ENCODE peak calls at places on chromosomes 5 and 9, in ten cellular contexts. J is CD14-positive monocyte; D is LoVo; H is SK-MEL-5; Q is SHP77 treated with DMSO at 0.1 percent for 48 hours; W is stimulated activated CD8-positive, alpha-beta memory T cell treated with anti-CD3 and anti-CD28 coated beads, Interleukin-2, amount 100 ng/mL, for 1 hour; U is B cell; F is heart left ventricle; C is NCI-H2029; E is fibroblast of pulmonary artery. O is an unnamed sample.

GRCh38 chr5:174736777-174737176 is 12.4 kb downstream of the MSX2 start:
- DNase-seq in J (no peak), D (no peak), H (no peak), Q (no peak), W (no peak), U (no peak), F (no peak), C (no peak), E (no peak), O (no peak)

GRCh38 chr5:123151227-123151951 is 62.3 kb downstream of the PRDM6 start:
- DNase-seq in J (no peak), D (no peak), H (no peak), Q (no peak), W (no peak), U (no peak), F (no peak), C (no peak), E (no peak), O (no peak)

GRCh38 chr5:147509041-147509709 is 693 bp downstream of the DPYSL3 start:
- DNase-seq in J (no peak), D (no peak), H (no peak), Q (no peak), W (no peak), U (no peak), F (peak), C (peak), E (no peak), O (no peak)

GRCh38 chr5:67021522-67022316 is 174.9 kb downstream of the CD180 start:
- DNase-seq in J (no peak), D (no peak), H (no peak), Q (no peak), W (no peak), U (no peak), F (no peak), C (no peak), E (peak), O (no peak)

GRCh38 chr5:87302061-87302460 is 34.4 kb downstream of the RASA1 start:
- DNase-seq in J (no peak), D (no peak), H (no peak), Q (no peak), W (no peak), U (no peak), F (no peak), C (no peak), E (peak), O (no peak)

GRCh38 chr9:83340451-83340850 is 197.8 kb downstream of the FRMD3 start:
- DNase-seq in J (no peak), D (no peak), H (no peak), Q (no peak), W (no peak), U (no peak), F (no peak), C (no peak), E (peak), O (no peak)

GRCh38 chr9:104843644-104844226 is 79.8 kb downstream of the NIPSNAP3B start:
- DNase-seq in J (no peak), D (no peak), H (no peak), Q (no peak), W (no peak), U (no peak), F (no peak), C (no peak), E (no peak), O (no peak)

GRCh38 chr9:71752928-71753327 is 15.4 kb downstream of the CEMIP2 start:
- DNase-seq in J (no peak), D (no peak), H (no peak), Q (no peak), W (no peak), U (no peak), F (no peak), C (no peak), E (no peak), O (no peak)

GRCh38 chr5:147803941-147804717 is 21.6 kb upstream of the JAKMIP2 start:
- DNase-seq in J (no peak), D (no peak), H (no peak), Q (no peak), W (no peak), U (no peak), F (no peak), C (no peak), E (no peak), O (no peak)

GRCh38 chr5:159174511-159175168 is 34.7 kb downstream of the RNF145 start:
- DNase-seq in J (no peak), D (no peak), H (no peak), Q (no peak), W (no peak), U (no peak), F (no peak), C (no peak), E (peak), O (no peak)

GRCh38 chr9:134237630-134238265 is 73.4 kb upstream of the RNU6ATAC start:
- DNase-seq in J (no peak), D (no peak), H (no peak), Q (no peak), W (no peak), U (no peak), F (no peak), C (no peak), E (no peak), O (no peak)

GRCh38 chr9:121652037-121652837 is 803 bp downstream of the DAB2IP start:
- DNase-seq in J (no peak), D (peak), H (no peak), Q (no peak), W (no peak), U (no peak), F (peak), C (no peak), E (no peak), O (no peak)

GRCh38 chr5:171672556-171672955 is 113.1 kb upstream of the SMIM23 start:
- DNase-seq in J (no peak), D (no peak), H (no peak), Q (no peak), W (no peak), U (no peak), F (no peak), C (no peak), E (no peak), O (no peak)

GRCh38 chr5:110258460-110258859 is 468.0 kb downstream of the TMEM232 start:
- DNase-seq in J (no peak), D (no peak), H (no peak), Q (no peak), W (no peak), U (no peak), F (no peak), C (no peak), E (no peak), O (no peak)

GRCh38 chr5:141882594-141883183 is 4.5 kb upstream of the PCDH1 start:
- DNase-seq in J (no peak), D (no peak), H (no peak), Q (no peak), W (no peak), U (no peak), F (no peak), C (peak), E (no peak), O (no peak)

GRCh38 chr5:91469517-91470165 is 86.5 kb upstream of the ARRDC3 start:
- DNase-seq in J (peak), D (peak), H (no peak), Q (no peak), W (no peak), U (no peak), F (no peak), C (no peak), E (peak), O (no peak)

GRCh38 chr5:86880344-86880743 is 262.6 kb downstream of the COX7C start:
- DNase-seq in J (no peak), D (no peak), H (no peak), Q (no peak), W (no peak), U (no peak), F (no peak), C (no peak), E (no peak), O (no peak)

GRCh38 chr5:149205625-149206523 is 64.6 kb downstream of the ABLIM3 start:
- DNase-seq in J (no peak), D (no peak), H (no peak), Q (no peak), W (no peak), U (no peak), F (peak), C (no peak), E (peak), O (no peak)

GRCh38 chr5:179530069-179530998 is 20.0 kb upstream of the RUFY1 start:
- DNase-seq in J (peak), D (no peak), H (no peak), Q (no peak), W (peak), U (peak), F (peak), C (no peak), E (peak), O (no peak)

GRCh38 chr9:89606567-89607311 is 1.9 kb downstream of the GADD45G start:
- DNase-seq in J (no peak), D (no peak), H (no peak), Q (no peak), W (no peak), U (no peak), F (peak), C (peak), E (peak), O (no peak)

GRCh38 chr9:84405666-84406065 is 65.1 kb upstream of the SLC28A3 start:
- DNase-seq in J (no peak), D (no peak), H (no peak), Q (no peak), W (no peak), U (no peak), F (no peak), C (no peak), E (no peak), O (no peak)

GRCh38 chr5:152932631-152933030 is 527.6 kb upstream of the NMUR2 start:
- DNase-seq in J (no peak), D (no peak), H (no peak), Q (no peak), W (no peak), U (no peak), F (no peak), C (no peak), E (no peak), O (no peak)

GRCh38 chr9:35798658-35799366 is 7.4 kb downstream of the NPR2 start:
- DNase-seq in J (no peak), D (no peak), H (no peak), Q (no peak), W (no peak), U (no peak), F (no peak), C (no peak), E (peak), O (no peak)

GRCh38 chr5:107247427-107247826 is 423.3 kb downstream of the EFNA5 start:
- DNase-seq in J (no peak), D (no peak), H (no peak), Q (no peak), W (no peak), U (no peak), F (no peak), C (no peak), E (no peak), O (no peak)

GRCh38 chr5:82445729-82446349 is 167.7 kb upstream of the RPS23 start:
- DNase-seq in J (no peak), D (no peak), H (no peak), Q (no peak), W (no peak), U (no peak), F (no peak), C (no peak), E (no peak), O (no peak)

GRCh38 chr5:58462154-58462553 is 2.3 kb upstream of the PLK2 start:
- DNase-seq in J (no peak), D (peak), H (peak), Q (no peak), W (no peak), U (no peak), F (no peak), C (no peak), E (peak), O (no peak)

GRCh38 chr9:135214054-135214640 is 126.7 kb downstream of the OLFM1 start:
- DNase-seq in J (no peak), D (no peak), H (no peak), Q (no peak), W (no peak), U (no peak), F (peak), C (no peak), E (no peak), O (no peak)

GRCh38 chr9:99690573-99690972 is 131.1 kb upstream of the NR4A3 start:
- DNase-seq in J (no peak), D (no peak), H (peak), Q (no peak), W (no peak), U (no peak), F (no peak), C (peak), E (no peak), O (no peak)

GRCh38 chr9:73810585-73811215 is 659.0 kb downstream of the ANXA1 start:
- DNase-seq in J (no peak), D (no peak), H (peak), Q (no peak), W (no peak), U (no peak), F (no peak), C (no peak), E (peak), O (no peak)

GRCh38 chr5:150659360-150660107 is 1.5 kb upstream of the MYOZ3 start:
- DNase-seq in J (no peak), D (no peak), H (no peak), Q (no peak), W (no peak), U (no peak), F (peak), C (no peak), E (no peak), O (no peak)

GRCh38 chr9:71916834-71917534 is 5.5 kb downstream of the C9orf85 start:
- DNase-seq in J (no peak), D (no peak), H (peak), Q (no peak), W (no peak), U (no peak), F (no peak), C (no peak), E (no peak), O (no peak)

GRCh38 chr5:112228672-112229071 is 190.4 kb downstream of the EPB41L4A start:
- DNase-seq in J (no peak), D (peak), H (no peak), Q (no peak), W (no peak), U (no peak), F (peak), C (peak), E (peak), O (no peak)

GRCh38 chr5:2158767-2159166 is 276.0 kb upstream of the IRX4 start:
- DNase-seq in J (no peak), D (no peak), H (no peak), Q (no peak), W (no peak), U (no peak), F (no peak), C (no peak), E (peak), O (no peak)

O was measured in cortex of kidney.